ENCODE peak calls at places on chromosomes 4 and X, in nine cellular contexts. J is fibroblast of pulmonary artery, B is SK-N-SH, S is cardiac muscle cell, N is A549, C is left ventricle myocardium inferior, Q is uterus, Z is IMR-90, P is heart right ventricle. A is an unnamed sample.

GRCh38 chr4:185540487-185541125 is 5.3 kb upstream of the PDLIM3 start:
- DNase-seq in N (no peak), J (peak), P (no peak), S (peak), Q (no peak), B (no peak), C (no peak), Z (no peak), A (no peak)

GRCh38 chr4:68342139-68342538 is 7.8 kb downstream of the YTHDC1 start:
- DNase-seq in S (peak), Z (peak), B (no peak), Q (no peak), C (no peak), J (peak), P (no peak), N (peak), A (no peak)

GRCh38 chrX:40058719-40059118 is 39.0 kb downstream of the BCOR start:
- DNase-seq in P (no peak), J (no peak), S (no peak), B (no peak), C (no peak), N (no peak), Z (no peak), Q (no peak), A (no peak)

GRCh38 chr4:19857405-19857804 is 394.3 kb upstream of the SLIT2 start:
- DNase-seq in C (no peak), B (no peak), J (peak), Q (no peak), Z (peak), P (no peak), N (no peak), S (peak), A (no peak)

GRCh38 chrX:51776851-51777250 is 33.6 kb downstream of the GSPT2 start:
- DNase-seq in J (no peak), C (no peak), N (no peak), Z (no peak), Q (no peak), B (no peak), S (no peak), P (no peak), A (no peak)

GRCh38 chr4:19756661-19757060 is 495.0 kb upstream of the SLIT2 start:
- DNase-seq in Q (no peak), N (no peak), B (no peak), J (peak), S (peak), P (no peak), Z (no peak), C (no peak), A (no peak)

GRCh38 chrX:121763671-121764070 is 716.3 kb downstream of the GLUD2 start:
- DNase-seq in J (no peak), P (no peak), N (no peak), B (no peak), Z (no peak), S (no peak), C (no peak), Q (no peak), A (no peak)

GRCh38 chr4:137946423-137946822 is 295.7 kb downstream of the SLC7A11 start:
- DNase-seq in Z (peak), Q (no peak), S (no peak), B (no peak), P (no peak), J (no peak), C (no peak), N (no peak), A (no peak)

GRCh38 chr4:2787230-2788100 is 5.4 kb upstream of the SH3BP2 start:
- DNase-seq in J (no peak), Z (no peak), N (no peak), S (no peak), Q (no peak), C (no peak), P (peak), B (peak), A (no peak)

GRCh38 chrX:119682019-119682989 is 10.7 kb downstream of the SEPTIN6 start:
- DNase-seq in C (no peak), S (no peak), J (no peak), N (no peak), B (no peak), Q (no peak), P (no peak), Z (no peak), A (no peak)

GRCh38 chrX:63585936-63586335 is 199.1 kb downstream of the ARHGEF9 start:
- DNase-seq in Q (no peak), J (no peak), N (no peak), Z (no peak), S (no peak), B (no peak), C (no peak), P (no peak), A (no peak)

GRCh38 chr4:48369248-48369647 is 27.9 kb downstream of the SLAIN2 start:
- DNase-seq in J (peak), P (no peak), C (no peak), Q (no peak), Z (peak), S (no peak), N (no peak), B (no peak), A (no peak)

GRCh38 chrX:97494756-97495372 is 611.2 kb downstream of the RPA4 start:
- DNase-seq in S (no peak), Z (no peak), C (no peak), P (no peak), J (no peak), B (no peak), N (no peak), Q (no peak), A (no peak)

GRCh38 chr4:130296448-130296847 is 1200.5 kb downstream of the C4orf33 start:
- DNase-seq in J (no peak), Z (no peak), P (no peak), Q (no peak), N (no peak), S (no peak), C (no peak), B (no peak), A (no peak)

GRCh38 chr4:39642885-39643550 is 4.4 kb upstream of the SMIM14 start:
- DNase-seq in Q (no peak), J (peak), Z (peak), B (no peak), P (no peak), N (no peak), S (peak), C (no peak), A (no peak)

GRCh38 chrX:103941201-103941975 is 21.0 kb upstream of the TMSB15B start:
- DNase-seq in N (peak), Q (no peak), B (peak), J (peak), C (no peak), P (no peak), S (peak), Z (peak), A (no peak)

GRCh38 chr4:8379771-8380170 is 60.8 kb downstream of the ACOX3 start:
- DNase-seq in P (no peak), B (no peak), Z (no peak), C (peak), S (no peak), J (no peak), N (no peak), Q (no peak), A (no peak)

GRCh38 chr4:55170462-55170861 is 45.1 kb upstream of the KDR start:
- DNase-seq in C (no peak), Z (peak), J (no peak), Q (no peak), B (no peak), N (no peak), P (no peak), S (no peak), A (no peak)

GRCh38 chr4:71270901-71271300 is 67.9 kb upstream of the SLC4A4 start:
- DNase-seq in J (peak), Z (peak), Q (no peak), P (no peak), S (peak), B (peak), C (no peak), N (peak), A (no peak)

GRCh38 chrX:137562096-137562495 is 3.8 kb upstream of the ZIC3 start:
- DNase-seq in S (no peak), N (no peak), J (no peak), Q (no peak), P (no peak), Z (no peak), C (no peak), B (no peak), A (no peak)

GRCh38 chrX:134949271-134949670 is 41.5 kb upstream of the SMIM10 start:
- DNase-seq in Z (peak), C (no peak), S (peak), J (peak), N (peak), Q (no peak), B (no peak), P (no peak), A (no peak)

GRCh38 chr4:86247906-86248305 is 111.9 kb downstream of the MAPK10 start:
- DNase-seq in J (no peak), Q (no peak), C (no peak), P (no peak), S (no peak), N (no peak), B (no peak), Z (no peak), A (no peak)

GRCh38 chr4:7970031-7970946 is 30.6 kb upstream of the AFAP1 start:
- DNase-seq in Z (peak), J (peak), N (peak), P (no peak), C (no peak), B (peak), Q (peak), S (peak), A (no peak)

GRCh38 chr4:117575850-117576249 is 458.4 kb upstream of the NDST3 start:
- DNase-seq in Q (no peak), B (no peak), J (no peak), N (no peak), Z (no peak), C (no peak), P (no peak), S (no peak), A (no peak)

GRCh38 chr4:72842323-72842722 is 227.2 kb downstream of the COX18 start:
- DNase-seq in B (no peak), N (no peak), Q (no peak), J (peak), P (no peak), Z (no peak), C (no peak), S (no peak), A (no peak)

GRCh38 chr4:119106036-119107000 is 29.3 kb upstream of the MYOZ2 start:
- DNase-seq in B (no peak), S (no peak), N (no peak), Q (no peak), J (peak), Z (no peak), P (no peak), C (no peak), A (no peak)

GRCh38 chrX:15594371-15594770 is 6.4 kb downstream of the ACE2 start:
- DNase-seq in B (no peak), C (no peak), S (no peak), N (peak), Q (no peak), Z (no peak), J (no peak), P (no peak), A (no peak)

GRCh38 chr4:7662507-7662846 is 227.7 kb upstream of the PSAPL1 start:
- DNase-seq in S (no peak), Z (no peak), B (no peak), C (no peak), P (no peak), Q (no peak), J (no peak), N (no peak), A (no peak)

GRCh38 chrX:17078031-17078730 is 131.7 kb downstream of the REPS2 start:
- DNase-seq in P (no peak), S (no peak), N (no peak), Q (no peak), J (peak), B (no peak), Z (peak), C (no peak), A (no peak)

GRCh38 chr4:16195209-16195608 is 31.1 kb downstream of the TAPT1 start:
- DNase-seq in P (no peak), J (no peak), S (no peak), Z (no peak), C (no peak), Q (no peak), B (no peak), N (no peak), A (no peak)

GRCh38 chrX:71846429-71846828 is 64.2 kb upstream of the NHSL2 start:
- DNase-seq in S (peak), N (no peak), J (peak), C (no peak), Q (no peak), P (no peak), B (no peak), Z (peak), A (no peak)

GRCh38 chr4:85475631-85476233 is 782 bp downstream of the ARHGAP24 start:
- DNase-seq in P (peak), C (peak), N (peak), J (peak), Q (no peak), Z (no peak), S (peak), B (no peak), A (no peak)

GRCh38 chr4:186898367-186898766 is 174.7 kb upstream of the FAT1 start:
- DNase-seq in P (no peak), B (no peak), J (no peak), C (no peak), Q (no peak), S (no peak), Z (no peak), N (no peak), A (no peak)

GRCh38 chrX:103678199-103678993 is 8.1 kb downstream of the MORF4L2 start:
- DNase-seq in S (peak), C (no peak), N (no peak), P (no peak), B (no peak), Q (no peak), J (peak), Z (peak), A (no peak)

GRCh38 chr4:81715335-81715734 is 243.6 kb upstream of the RASGEF1B start:
- DNase-seq in C (no peak), Z (no peak), N (no peak), Q (no peak), P (no peak), J (no peak), B (no peak), S (no peak), A (no peak)

GRCh38 chr4:159344877-159345276 is 242.0 kb downstream of the RAPGEF2 start:
- DNase-seq in P (no peak), J (no peak), C (no peak), Z (no peak), B (no peak), S (no peak), N (no peak), Q (no peak), A (no peak)

GRCh38 chr4:74357965-74358364 is 7.0 kb upstream of the EREG start:
- DNase-seq in N (no peak), B (no peak), C (no peak), Q (no peak), J (no peak), S (no peak), P (no peak), Z (no peak), A (no peak)

GRCh38 chr4:135840781-135841180 is 1639.2 kb upstream of the PABPC4L start:
- DNase-seq in B (no peak), S (no peak), Q (no peak), C (no peak), N (no peak), P (no peak), J (no peak), Z (no peak), A (no peak)
- H3K4me3 ChIP-seq in B (no peak), S (no peak), Q (no peak), C (no peak), N (no peak), P (no peak), J (no peak), Z (no peak), A (no peak)

DNA sequence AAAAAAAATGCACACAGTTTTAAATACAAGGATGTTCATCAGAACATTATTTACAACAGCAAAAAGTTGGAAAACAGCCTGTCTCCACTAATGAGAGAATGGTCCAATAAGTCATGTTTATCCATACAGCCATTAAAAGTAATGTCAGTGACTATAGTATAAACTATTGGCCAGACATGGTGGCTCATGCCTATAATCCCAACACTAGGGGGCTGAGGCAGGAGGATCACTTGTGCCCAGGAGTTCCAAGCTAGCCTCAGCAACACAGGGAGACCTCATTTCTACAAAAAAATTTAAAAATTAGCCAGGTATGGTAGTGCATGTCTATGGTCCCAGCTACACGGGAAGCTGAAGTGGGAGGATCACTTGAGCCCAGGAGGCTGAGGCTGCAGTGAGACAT is 48.1 kb upstream of the IL13RA1 start:
- DNase-seq in Z (no peak), B (no peak), S (no peak), J (no peak), C (no peak), Q (no peak), P (no peak), N (peak), A (no peak)
- TF ChIP-seq CTCF in Z (no peak), B (no peak), S (no peak), J (no peak), C (no peak), Q (no peak), P (no peak), N (no peak), A (no peak)

DNA sequence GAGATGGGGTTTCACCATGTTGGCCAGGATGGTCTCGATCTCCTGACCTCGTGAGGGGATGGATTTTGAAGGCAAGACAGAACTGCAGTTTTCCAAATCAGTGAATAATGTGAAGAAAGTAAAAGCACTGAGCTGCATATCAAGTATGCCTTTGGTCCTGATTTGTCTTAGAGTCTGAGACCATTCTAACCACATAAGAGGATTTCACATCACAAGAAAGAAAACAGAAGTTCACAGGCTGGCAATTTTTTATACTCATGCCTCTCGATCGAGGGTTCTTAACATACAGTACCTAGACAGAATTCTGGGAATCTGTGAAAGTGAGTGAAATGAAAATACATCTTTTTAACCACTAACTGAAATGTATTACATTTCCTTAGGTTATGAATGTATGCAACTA is 23.3 kb downstream of the CHIC2 start:
- DNase-seq in Q (no peak), N (no peak), Z (no peak), B (no peak), J (no peak), S (no peak), C (no peak), P (no peak), A (no peak)
- H3K4me3 ChIP-seq in Q (no peak), N (no peak), Z (no peak), B (no peak), J (no peak), S (no peak), C (no peak), P (no peak), A (no peak)

GRCh38 chrX:53196678-53197077 is 28.3 kb downstream of the KDM5C start:
- DNase-seq in Z (no peak), B (no peak), N (no peak), P (no peak), C (no peak), J (no peak), Q (no peak), S (no peak), A (no peak)
- TF ChIP-seq CTCF in Z (no peak), B (no peak), N (no peak), P (no peak), C (no peak), J (no peak), Q (no peak), S (no peak), A (no peak)

A was measured in lung.